ENCODE peak calls at places on chromosomes 12 and 14, in eight cellular contexts. Z is activated T-cell treated with anti-CD3 and anti-CD28 coated beads for 1 hour; T is stimulated activated CD8-positive, alpha-beta memory T cell treated with anti-CD3 and anti-CD28 coated beads, Interleukin-15, amount 100 ng/mL, for 48 hours; U is neural crest cell; H is GM06990; I is NCI-H1694; N is Caki2; X is HEK293T. C is an unnamed sample.

GRCh38 chr12:117363953-117364486 is 2.6 kb upstream of the NOS1 start:
- DNase-seq in N (no peak), X (no peak), T (no peak), U (no peak), H (no peak), I (no peak), Z (no peak), C (no peak)

GRCh38 chr12:98470469-98471082 is 44.8 kb upstream of the TMPO start:
- DNase-seq in X (no peak), U (no peak), N (no peak), H (no peak), Z (no peak), T (no peak), I (no peak), C (no peak)

GRCh38 chr12:6167327-6168280 is 32.6 kb upstream of the CD9 start:
- DNase-seq in I (no peak), X (no peak), N (peak), U (no peak), T (peak), Z (peak), H (peak), C (no peak)

GRCh38 chr14:101791919-101792572 is 30.5 kb downstream of the PPP2R5C start:
- DNase-seq in I (peak), H (no peak), U (no peak), Z (no peak), T (no peak), N (no peak), X (no peak), C (no peak)

GRCh38 chr14:105173901-105174894 is 5.6 kb upstream of the JAG2 start:
- DNase-seq in X (no peak), T (no peak), U (no peak), H (peak), Z (no peak), N (no peak), I (no peak), C (no peak)

GRCh38 chr14:52563120-52563519 is 10.5 kb downstream of the GPR137C start:
- DNase-seq in T (no peak), N (peak), U (no peak), X (no peak), Z (no peak), H (no peak), I (no peak), C (no peak)

GRCh38 chr14:79376557-79376956 is 834.7 kb downstream of the DIO2 start:
- DNase-seq in I (no peak), N (no peak), H (no peak), X (no peak), T (no peak), U (no peak), Z (no peak), C (no peak)

GRCh38 chr12:124904306-124905098 is 9.9 kb downstream of the UBC start:
- DNase-seq in H (no peak), X (no peak), N (peak), U (peak), Z (no peak), I (no peak), T (no peak), C (peak)

GRCh38 chr12:25884920-25885234 is 73.6 kb upstream of the RASSF8 start:
- DNase-seq in Z (no peak), I (no peak), T (no peak), X (no peak), N (no peak), U (no peak), H (no peak), C (no peak)

GRCh38 chr12:93050026-93050747 is 121.1 kb upstream of the EEA1 start:
- DNase-seq in U (no peak), X (no peak), N (no peak), T (no peak), Z (no peak), H (no peak), I (no peak), C (no peak)

GRCh38 chr12:22047495-22047894 is 1.5 kb downstream of the CMAS start:
- DNase-seq in N (no peak), Z (no peak), T (no peak), I (no peak), H (no peak), X (no peak), U (no peak), C (no peak)

GRCh38 chr12:97560359-97560758 is 97.8 kb downstream of the RMST start:
- DNase-seq in X (no peak), N (no peak), H (no peak), I (no peak), U (no peak), Z (no peak), T (no peak), C (no peak)

GRCh38 chr12:3148366-3149000 is 71.3 kb downstream of the TSPAN9 start:
- DNase-seq in U (no peak), N (no peak), Z (no peak), H (no peak), T (no peak), I (no peak), X (no peak), C (no peak)

GRCh38 chr12:48969847-48970701 is 1.5 kb downstream of the WNT10B start:
- DNase-seq in I (no peak), H (peak), N (no peak), U (no peak), X (no peak), Z (no peak), T (no peak), C (peak)

C was measured in glutamatergic neuron.